ENCODE peak calls at places on chromosomes 6 and 20, in four cellular contexts. H is suprapubic skin, V is fibroblast of pulmonary artery, M is tibial nerve. Y is an unnamed sample.

GRCh38 chr6:13304580-13305255 is 23.6 kb downstream of the TBC1D7 start:
- DNase-seq in H (peak), V (peak), M (no peak), Y (peak)

GRCh38 chr6:1502041-1502440 is 107.7 kb upstream of the FOXC1 start:
- DNase-seq in H (no peak), V (peak), M (no peak), Y (no peak)

GRCh38 chr6:104625536-104625935 is 234.2 kb downstream of the HACE1 start:
- DNase-seq in H (no peak), V (peak), M (no peak), Y (peak)

GRCh38 chr6:2823104-2823850 is 18.4 kb downstream of the SERPINB1 start:
- DNase-seq in H (no peak), V (no peak), M (no peak), Y (no peak)

GRCh38 chr20:20803011-20803410 is 90.6 kb upstream of the RALGAPA2 start:
- DNase-seq in H (no peak), V (no peak), M (no peak), Y (no peak)

GRCh38 chr6:71510057-71510713 is 221.6 kb downstream of the OGFRL1 start:
- DNase-seq in H (no peak), V (peak), M (no peak), Y (peak)

GRCh38 chr6:138691595-138692057 is 81.9 kb upstream of the CCDC28A start:
- DNase-seq in H (no peak), V (peak), M (no peak), Y (no peak)

GRCh38 chr20:46343358-46344357 is 35.4 kb upstream of the CDH22 start:
- DNase-seq in H (no peak), V (no peak), M (no peak), Y (no peak)

GRCh38 chr6:46010771-46011170 is 4.9 kb downstream of the CLIC5 start:
- DNase-seq in H (no peak), V (no peak), M (no peak), Y (no peak)

GRCh38 chr6:42709871-42710270 is 12.5 kb downstream of the PRPH2 start:
- DNase-seq in H (no peak), V (no peak), M (no peak), Y (no peak)

GRCh38 chr20:32930181-32930580 is 71.5 kb downstream of the EFCAB8 start:
- DNase-seq in H (no peak), V (no peak), M (no peak), Y (no peak)

GRCh38 chr6:43891072-43891870 is 121.3 kb downstream of the VEGFA start:
- DNase-seq in H (no peak), V (no peak), M (no peak), Y (no peak)

GRCh38 chr20:7966176-7966575 is 25.9 kb upstream of the HAO1 start:
- DNase-seq in H (no peak), V (no peak), M (no peak), Y (no peak)

GRCh38 chr6:154598403-154598802 is 87.9 kb upstream of the CNKSR3 start:
- DNase-seq in H (no peak), V (no peak), M (no peak), Y (no peak)

GRCh38 chr20:32966881-32967781 is 37.1 kb downstream of the SUN5 start:
- DNase-seq in H (peak), V (no peak), M (no peak), Y (peak)

GRCh38 chr6:42254505-42254904 is 36.8 kb upstream of the MRPS10 start:
- DNase-seq in H (no peak), V (no peak), M (no peak), Y (no peak)

GRCh38 chr6:132512342-132512637 is 626 bp downstream of the STX7 start:
- DNase-seq in H (no peak), V (no peak), M (no peak), Y (no peak)

GRCh38 chr6:90021701-90022100 is 127.4 kb downstream of the GJA10 start:
- DNase-seq in H (no peak), V (no peak), M (no peak), Y (no peak)

GRCh38 chr20:13638496-13639477 is at the start of gene TASP1:
- DNase-seq in H (peak), V (peak), M (peak), Y (peak)

GRCh38 chr6:11729083-11729482 is 49.5 kb downstream of the ADTRP start:
- DNase-seq in H (no peak), V (no peak), M (no peak), Y (peak)

GRCh38 chr6:28838289-28838633 is 85.5 kb downstream of the TRIM27 start:
- DNase-seq in H (no peak), V (peak), M (no peak), Y (no peak)

GRCh38 chr6:95693108-95693507 is 115.8 kb downstream of the MANEA start:
- DNase-seq in H (no peak), V (no peak), M (no peak), Y (no peak)

GRCh38 chr6:14074723-14075503 is 42.7 kb upstream of the CD83 start:
- DNase-seq in H (no peak), V (peak), M (no peak), Y (peak)

GRCh38 chr20:58481541-58482021 is 33.6 kb downstream of the APCDD1L start:
- DNase-seq in H (peak), V (peak), M (no peak), Y (no peak)

GRCh38 chr6:16698988-16699868 is 62.0 kb downstream of the ATXN1 start:
- DNase-seq in H (no peak), V (peak), M (no peak), Y (no peak)

GRCh38 chr20:25063546-25063945 is 5.6 kb upstream of the ACSS1 start:
- DNase-seq in H (no peak), V (no peak), M (no peak), Y (no peak)

GRCh38 chr6:106114492-106114891 is 28.4 kb downstream of the PRDM1 start:
- DNase-seq in H (no peak), V (no peak), M (no peak), Y (no peak)

GRCh38 chr20:6489361-6490154 is 277.9 kb upstream of the BMP2 start:
- DNase-seq in H (no peak), V (no peak), M (no peak), Y (no peak)

GRCh38 chr6:25684565-25684964 is 32.5 kb downstream of the SCGN start:
- DNase-seq in H (no peak), V (no peak), M (no peak), Y (no peak)

GRCh38 chr20:60700728-60701127 is 551.3 kb upstream of the CDH4 start:
- DNase-seq in H (no peak), V (no peak), M (no peak), Y (no peak)

GRCh38 chr6:119446623-119447008 is 97.1 kb upstream of the MAN1A1 start:
- DNase-seq in H (no peak), V (peak), M (no peak), Y (no peak)

GRCh38 chr6:138310294-138310693 is 67.4 kb upstream of the SMIM28 start:
- DNase-seq in H (no peak), V (peak), M (no peak), Y (no peak)

GRCh38 chr20:32638848-32639247 is 34.9 kb downstream of the C20orf203 start:
- DNase-seq in H (no peak), V (peak), M (no peak), Y (no peak)

GRCh38 chr20:63475209-63475608 is 2.8 kb upstream of the KCNQ2 start:
- DNase-seq in H (no peak), V (peak), M (no peak), Y (no peak)

GRCh38 chr20:58130156-58130555 is 98.3 kb downstream of the ANKRD60 start:
- DNase-seq in H (no peak), V (no peak), M (no peak), Y (no peak)

GRCh38 chr6:31490115-31490873 is 7.7 kb upstream of the MICB start:
- DNase-seq in H (peak), V (no peak), M (no peak), Y (peak)

GRCh38 chr6:131231103-131231502 is 95.8 kb downstream of the AKAP7 start:
- DNase-seq in H (no peak), V (peak), M (no peak), Y (no peak)

GRCh38 chr6:10154251-10154650 is 260.6 kb downstream of the TFAP2A start:
- DNase-seq in H (no peak), V (no peak), M (no peak), Y (no peak)

GRCh38 chr6:107116923-107117417 is 1.7 kb upstream of the BEND3 start:
- DNase-seq in H (no peak), V (no peak), M (no peak), Y (no peak)

GRCh38 chr6:107115695-107116327 is 496 bp upstream of the BEND3 start:
- DNase-seq in H (peak), V (no peak), M (no peak), Y (no peak)

GRCh38 chr6:107114872-107115694 is at the start of gene BEND3:
- DNase-seq in H (no peak), V (no peak), M (no peak), Y (no peak)

GRCh38 chr6:107114213-107114871 is 973 bp downstream of the BEND3 start:
- DNase-seq in H (peak), V (peak), M (peak), Y (peak)

GRCh38 chr6:107116328-107116892 is 1.1 kb upstream of the BEND3 start:
- DNase-seq in H (peak), V (no peak), M (no peak), Y (no peak)
- TF ChIP-seq CTCF in H (no peak), V (peak), M (no peak), Y (peak)

DNA sequence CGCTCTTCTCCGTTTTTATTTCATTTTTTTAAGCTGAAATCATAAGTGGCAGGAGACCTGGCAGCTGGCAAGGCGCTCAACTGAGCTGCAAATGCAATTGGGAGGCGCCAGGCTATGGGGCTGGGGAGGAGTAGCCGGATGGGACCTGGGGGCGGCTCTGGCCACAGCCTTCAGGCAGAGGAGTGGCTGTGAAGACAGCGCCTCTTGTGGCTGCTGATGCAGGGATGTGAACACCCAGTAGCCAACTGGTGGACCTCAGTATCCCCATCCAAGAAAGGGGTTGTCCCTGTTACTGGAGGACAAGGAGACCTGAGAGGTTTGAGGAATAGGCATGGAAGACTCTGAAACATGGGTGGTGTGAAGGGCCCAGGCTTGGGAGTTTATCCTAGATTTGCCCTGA is 12.6 kb downstream of the KCNK17 start:
- DNase-seq in H (no peak), V (peak), M (no peak), Y (no peak)
- TF ChIP-seq CTCF in H (no peak), V (peak), M (no peak), Y (no peak)

DNA sequence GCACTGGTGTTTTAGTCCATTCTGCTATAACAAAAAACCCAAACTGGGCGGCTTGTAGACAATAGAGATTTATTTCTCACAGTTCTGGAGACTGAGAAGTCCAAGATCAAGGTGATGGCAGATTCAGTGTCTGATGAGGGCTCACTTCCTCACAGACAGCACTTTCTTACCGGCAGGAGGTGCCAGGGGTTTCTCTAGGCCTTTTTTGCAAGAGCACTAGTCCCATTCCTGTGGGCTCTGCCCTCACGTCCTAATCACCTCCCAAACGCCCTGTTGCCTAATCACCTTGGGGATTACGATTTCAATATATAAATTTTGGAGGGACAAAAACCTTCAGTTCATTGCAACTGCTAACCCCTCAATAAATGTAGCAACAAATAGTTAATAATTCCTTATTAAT is 140.0 kb upstream of the SGK1 start:
- DNase-seq in H (no peak), V (no peak), M (no peak), Y (no peak)
- TF ChIP-seq CTCF in H (no peak), V (peak), M (no peak), Y (no peak)

GRCh38 chr6:151276112-151276745 is 36.5 kb downstream of the AKAP12 start:
- DNase-seq in H (no peak), V (peak), M (no peak), Y (no peak)
- TF ChIP-seq CTCF in H (no peak), V (no peak), M (no peak), Y (peak)

GRCh38 chr6:36120979-36121706 is 9.2 kb upstream of the MAPK13 start:
- DNase-seq in H (no peak), V (peak), M (no peak), Y (no peak)
- TF ChIP-seq CTCF in H (no peak), V (no peak), M (no peak), Y (no peak)